ENCODE peak calls at places on chromosomes 6 and 20, in seven cellular contexts. F is pancreas, A is T-cell, S is ACHN, T is T-helper 2 cell, H is KBM-7, J is NCI-H1417. G is an unnamed sample.

GRCh38 chr20:39904713-39905112 is 784.3 kb downstream of the MAFB start:
- DNase-seq in F (no peak), A (no peak), S (no peak), T (no peak), H (no peak), J (no peak), G (no peak)

GRCh38 chr20:56995635-56996075 is 270.8 kb downstream of the BMP7 start:
- DNase-seq in F (no peak), A (no peak), S (no peak), T (no peak), H (peak; percentile 19), J (peak; percentile 16), G (no peak)

GRCh38 chr20:63026582-63027424 is 20.0 kb upstream of the BHLHE23 start:
- DNase-seq in F (no peak), A (no peak), S (no peak), T (no peak), H (no peak), J (no peak), G (no peak)

GRCh38 chr6:21593927-21594421 is 423 bp downstream of the SOX4 start:
- DNase-seq in F (peak; percentile 24), A (no peak), S (peak; percentile 56), T (no peak), H (no peak), J (no peak), G (no peak)

GRCh38 chr6:166637806-166638458 is 10.9 kb upstream of the RPS6KA2 start:
- DNase-seq in F (no peak), A (no peak), S (no peak), T (no peak), H (no peak), J (no peak), G (no peak)

GRCh38 chr6:26556263-26557070 is 18.3 kb downstream of the HMGN4 start:
- DNase-seq in F (no peak), A (no peak), S (peak; percentile 33), T (no peak), H (peak; percentile 85), J (peak; percentile 72), G (no peak)

GRCh38 chr20:63969851-63970713 is at the start of gene ZNF512B:
- DNase-seq in F (peak; percentile 74), A (no peak), S (peak; percentile 67), T (no peak), H (no peak), J (peak; percentile 68), G (peak; percentile 53)

GRCh38 chr20:53579266-53579580 is 14.4 kb downstream of the ZNF217 start:
- DNase-seq in F (no peak), A (no peak), S (no peak), T (no peak), H (no peak), J (no peak), G (no peak)

GRCh38 chr20:4006640-4007039 is 8.7 kb downstream of the RNF24 start:
- DNase-seq in F (peak; percentile 65), A (no peak), S (no peak), T (no peak), H (no peak), J (no peak), G (no peak)

GRCh38 chr20:5797843-5798462 is 47.8 kb downstream of the SHLD1 start:
- DNase-seq in F (no peak), A (no peak), S (peak; percentile 10), T (no peak), H (no peak), J (no peak), G (no peak)

GRCh38 chr6:77136086-77136485 is 327.2 kb downstream of the HTR1B start:
- DNase-seq in F (no peak), A (no peak), S (no peak), T (no peak), H (no peak), J (no peak), G (no peak)

GRCh38 chr6:13297391-13297790 is 30.9 kb downstream of the TBC1D7 start:
- DNase-seq in F (no peak), A (no peak), S (no peak), T (no peak), H (no peak), J (no peak), G (no peak)

GRCh38 chr20:63351811-63352591 is 9.1 kb downstream of the CHRNA4 start:
- DNase-seq in F (no peak), A (no peak), S (no peak), T (no peak), H (no peak), J (peak; percentile 73), G (no peak)

GRCh38 chr20:62119591-62120364 is 2.5 kb upstream of the LSM14B start:
- DNase-seq in F (peak; percentile 77), A (no peak), S (no peak), T (no peak), H (no peak), J (no peak), G (no peak)

GRCh38 chr6:118618676-118619377 is 32.6 kb downstream of the CEP85L start:
- DNase-seq in F (peak; percentile 32), A (peak; percentile 12), S (peak; percentile 48), T (peak; percentile 23), H (peak; percentile 63), J (peak; percentile 60), G (peak; percentile 68)

GRCh38 chr6:14396826-14397517 is 279.4 kb downstream of the CD83 start:
- DNase-seq in F (peak; percentile 7), A (no peak), S (no peak), T (no peak), H (no peak), J (no peak), G (no peak)

GRCh38 chr6:43770417-43771209 is 602 bp downstream of the VEGFA start:
- DNase-seq in F (peak; percentile 72), A (no peak), S (peak; percentile 62), T (no peak), H (peak; percentile 45), J (peak; percentile 68), G (no peak)

GRCh38 chr20:16574656-16575355 is 1.6 kb upstream of the KIF16B start:
- DNase-seq in F (peak; percentile 90), A (peak; percentile 60), S (peak; percentile 67), T (peak; percentile 64), H (peak; percentile 91), J (peak; percentile 90), G (peak; percentile 79)

GRCh38 chr6:26103141-26103769 is 16.0 kb downstream of the HFE start:
- DNase-seq in F (no peak), A (no peak), S (peak; percentile 74), T (no peak), H (no peak), J (no peak), G (no peak)

GRCh38 chr6:5234869-5235268 is 25.9 kb downstream of the LYRM4 start:
- DNase-seq in F (no peak), A (no peak), S (no peak), T (no peak), H (peak; percentile 39), J (no peak), G (no peak)

GRCh38 chr6:16553531-16553930 is 207.7 kb downstream of the ATXN1 start:
- DNase-seq in F (no peak), A (no peak), S (no peak), T (no peak), H (no peak), J (no peak), G (no peak)

GRCh38 chr6:152146385-152146784 is 338.9 kb downstream of the ESR1 start:
- DNase-seq in F (no peak), A (no peak), S (peak; percentile 14), T (no peak), H (no peak), J (no peak), G (no peak)

GRCh38 chr6:30781697-30782424 is 37.5 kb upstream of the IER3 start:
- DNase-seq in F (peak; percentile 98), A (no peak), S (peak; percentile 95), T (no peak), H (peak; percentile 94), J (peak; percentile 85), G (no peak)

G was measured in CD4-positive, alpha-beta T cell.